ENCODE peak calls at places on chromosome 17, in five cellular contexts. K, F, L, C and N are unnamed samples.

GRCh38 chr17:68089881-68090280 is 54.3 kb downstream of the KPNA2 start:
- DNase-seq in C (peak; percentile 48), L (peak; percentile 65), F (peak; percentile 49), K (peak; percentile 65), N (no peak)

GRCh38 chr17:50096092-50096491 is 941 bp downstream of the PDK2 start:
- DNase-seq in K (peak; percentile 45), C (no peak), F (peak; percentile 47), L (no peak), N (no peak)

GRCh38 chr17:31495049-31495885 is 103.8 kb downstream of the RAB11FIP4 start:
- DNase-seq in L (no peak), C (peak; percentile 62), F (peak; percentile 55), K (no peak), N (peak; percentile 20)

GRCh38 chr17:55433029-55433628 is 11.5 kb upstream of the MMD start:
- DNase-seq in K (no peak), C (peak; percentile 99), L (no peak), F (no peak), N (no peak)

GRCh38 chr17:7767425-7768021 is 50.0 kb downstream of the DNAH2 start:
- DNase-seq in L (peak; percentile 72), F (no peak), C (peak; percentile 70), K (no peak), N (no peak)

GRCh38 chr17:64398330-64398729 is 7.7 kb upstream of the PECAM1 start:
- DNase-seq in K (no peak), F (no peak), L (no peak), C (no peak), N (no peak)

GRCh38 chr17:70329751-70330150 is 160.4 kb downstream of the KCNJ2 start:
- DNase-seq in L (no peak), K (no peak), F (no peak), C (no peak), N (no peak)

GRCh38 chr17:10087333-10087732 is 111.1 kb downstream of the GAS7 start:
- DNase-seq in F (no peak), K (no peak), C (no peak), L (peak; percentile 46), N (no peak)

GRCh38 chr17:81491193-81491592 is 21.4 kb downstream of the ACTG1 start:
- DNase-seq in F (no peak), K (no peak), L (no peak), C (no peak), N (no peak)

GRCh38 chr17:37162800-37163199 is 213.0 kb upstream of the C17orf78 start:
- DNase-seq in F (no peak), C (no peak), L (peak; percentile 64), K (no peak), N (no peak)

GRCh38 chr17:29291163-29291752 is 2.7 kb downstream of the NUFIP2 start:
- DNase-seq in K (no peak), L (no peak), F (no peak), C (peak; percentile 78), N (no peak)
- H3K4me3 ChIP-seq in K (peak overlapping the region; percentile 98), L (peak overlapping the region; percentile 97), F (peak overlapping the region; percentile 86), C (peak overlapping the region; percentile 98), N (peak overlapping the region; percentile 98)

GRCh38 chr17:43827596-43827995 is 5.3 kb downstream of the MPP3 start:
- DNase-seq in F (no peak), C (no peak), L (no peak), K (no peak), N (no peak)
- H3K4me3 ChIP-seq in F (no peak overlapping the region), C (no peak overlapping the region), L (no peak overlapping the region), K (no peak overlapping the region), N (no peak overlapping the region)

GRCh38 chr17:57580055-57580739 is 164.9 kb downstream of the CCDC182 start:
- DNase-seq in L (peak; percentile 59), C (no peak), K (no peak), F (no peak), N (no peak)

GRCh38 chr17:57579245-57579644 is 165.9 kb downstream of the CCDC182 start:
- DNase-seq in F (no peak), C (no peak), L (peak; percentile 47), K (no peak), N (no peak)

GRCh38 chr17:57576744-57577143 is 168.4 kb downstream of the CCDC182 start:
- DNase-seq in L (no peak), F (no peak), K (no peak), C (no peak), N (no peak)

GRCh38 chr17:57578608-57578990 is 166.5 kb downstream of the CCDC182 start:
- DNase-seq in F (no peak), L (no peak), C (no peak), K (no peak), N (no peak)

DNA sequence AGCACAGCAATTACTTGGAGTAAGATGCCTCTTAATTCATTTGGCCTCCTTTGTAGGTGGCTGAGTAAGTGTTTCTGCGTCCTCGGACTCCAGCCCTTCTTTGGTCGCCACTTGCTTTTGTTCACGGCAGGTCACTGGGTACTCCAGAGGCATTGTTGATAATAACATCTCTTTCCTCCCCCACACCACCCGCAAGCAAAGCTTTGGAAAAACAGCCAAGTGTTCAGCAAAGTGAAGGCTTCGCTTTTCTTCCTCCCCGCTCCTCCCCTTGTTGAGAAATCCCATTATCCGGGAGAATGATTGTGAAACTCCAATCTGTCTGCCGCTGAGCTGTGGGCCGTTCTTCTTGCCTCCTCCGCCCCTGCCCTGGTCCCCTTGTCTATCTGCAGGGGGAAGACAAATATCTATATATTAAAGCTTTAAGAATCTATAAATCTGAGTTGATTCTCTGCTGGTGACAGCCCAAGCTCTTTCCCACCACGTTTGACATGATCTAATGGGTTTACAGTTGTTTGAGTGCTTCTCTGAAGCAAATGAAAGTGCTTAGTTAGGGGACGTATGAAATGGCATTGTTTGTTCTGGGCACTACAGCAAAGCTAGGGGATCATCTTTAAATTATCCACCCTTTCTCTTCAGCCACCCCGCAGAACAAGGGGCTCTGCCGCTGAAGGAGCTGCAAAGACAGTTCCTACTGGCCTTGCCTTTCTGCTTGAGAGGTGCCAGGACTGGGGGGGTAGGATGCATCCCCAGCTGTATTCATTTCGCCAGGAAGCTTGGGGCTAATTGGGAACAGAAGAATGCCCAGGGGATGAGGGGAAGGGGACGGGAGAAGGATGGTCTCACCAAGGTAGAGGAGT is 167.1 kb downstream of the CCDC182 start:
- DNase-seq in F (peak; percentile 53), K (no peak), C (peak; percentile 53), L (peak; percentile 79), N (peak; percentile 70)
- H3K4me3 ChIP-seq in F (peak overlapping the region; percentile 5), K (peak overlapping the region; percentile 28), C (no peak overlapping the region), L (peak overlapping the region; percentile 54), N (peak overlapping the region; percentile 46)

GRCh38 chr17:78130080-78130438 is 512 bp upstream of the TMC8 start:
- DNase-seq in K (no peak), C (no peak), F (no peak), L (no peak), N (no peak)
- H3K4me3 ChIP-seq in K (peak overlapping the region; percentile 94), C (no peak overlapping the region), F (no peak overlapping the region), L (no peak overlapping the region), N (no peak overlapping the region)

DNA sequence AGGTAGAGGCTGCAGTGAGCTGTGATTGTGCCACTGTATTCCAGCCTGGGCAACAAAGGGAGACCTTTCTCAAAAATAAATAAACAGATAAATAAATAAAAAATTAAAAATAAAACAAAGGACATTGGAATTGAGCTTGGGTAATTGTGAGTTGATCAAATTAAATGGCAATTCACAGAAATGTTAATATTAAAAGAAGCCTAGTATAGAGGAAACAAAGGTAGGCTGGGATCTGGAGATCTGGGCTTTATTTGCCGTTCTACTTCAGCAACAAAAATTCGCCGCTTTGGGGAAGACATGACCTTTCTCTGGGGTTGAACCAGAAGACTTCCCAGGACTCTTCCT is 332 bp upstream of the VPS25 start:
- DNase-seq in K (no peak), L (no peak), F (no peak), C (no peak), N (no peak)
- H3K4me3 ChIP-seq in K (peak overlapping the region; percentile 87), L (peak overlapping the region; percentile 95), F (peak overlapping the region; percentile 74), C (peak overlapping the region; percentile 72), N (peak overlapping the region; percentile 72)

DNA sequence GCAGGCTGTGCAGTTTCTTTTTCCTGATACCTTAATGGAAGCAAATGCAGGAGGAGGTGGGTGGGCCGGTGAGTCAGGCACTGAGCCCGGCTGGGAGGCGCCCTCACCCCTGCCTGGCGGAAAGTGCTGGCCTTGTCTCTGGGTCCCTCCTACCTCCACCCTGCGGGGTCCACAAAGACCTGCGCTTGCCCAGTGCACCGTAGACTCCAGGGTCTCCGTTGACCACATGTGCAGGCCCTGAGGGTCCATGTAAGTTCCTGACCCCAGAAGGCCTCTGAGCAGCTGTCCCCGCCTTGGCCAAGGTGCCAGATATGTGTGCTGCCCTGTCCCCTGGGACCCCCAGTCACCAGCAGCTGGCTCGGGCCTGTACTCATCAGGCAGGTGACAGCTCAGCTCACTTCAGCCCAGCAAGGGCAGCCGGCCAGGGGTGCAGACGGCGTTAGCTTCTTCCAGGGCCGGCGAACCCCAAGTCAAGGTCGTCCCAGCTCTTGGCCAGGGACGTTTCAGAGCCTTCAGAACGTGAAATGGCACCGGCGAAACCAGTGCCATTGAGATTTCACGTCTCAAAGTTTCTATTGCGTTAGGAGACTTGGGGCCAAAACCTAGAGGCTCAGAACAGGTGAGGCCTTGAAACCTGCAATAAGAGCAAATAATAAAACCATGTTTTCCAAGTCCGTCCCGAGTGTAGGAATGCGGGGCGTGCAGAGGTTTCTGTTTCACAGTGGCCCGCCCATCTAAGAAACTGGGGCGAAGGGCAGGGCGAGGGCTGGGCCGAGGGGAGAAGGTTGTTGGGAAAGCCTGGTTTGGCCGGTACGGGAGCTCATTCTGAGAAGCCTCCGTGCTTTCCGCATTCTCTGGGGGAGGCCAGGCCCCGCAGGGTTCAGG is 12.1 kb downstream of the METRNL start:
- DNase-seq in L (no peak), K (peak; percentile 85), F (peak; percentile 67), C (peak; percentile 40), N (no peak)
- H3K4me3 ChIP-seq in L (no peak overlapping the region), K (peak overlapping the region; percentile 32), F (no peak overlapping the region), C (peak overlapping the region; percentile 10), N (no peak overlapping the region)

DNA sequence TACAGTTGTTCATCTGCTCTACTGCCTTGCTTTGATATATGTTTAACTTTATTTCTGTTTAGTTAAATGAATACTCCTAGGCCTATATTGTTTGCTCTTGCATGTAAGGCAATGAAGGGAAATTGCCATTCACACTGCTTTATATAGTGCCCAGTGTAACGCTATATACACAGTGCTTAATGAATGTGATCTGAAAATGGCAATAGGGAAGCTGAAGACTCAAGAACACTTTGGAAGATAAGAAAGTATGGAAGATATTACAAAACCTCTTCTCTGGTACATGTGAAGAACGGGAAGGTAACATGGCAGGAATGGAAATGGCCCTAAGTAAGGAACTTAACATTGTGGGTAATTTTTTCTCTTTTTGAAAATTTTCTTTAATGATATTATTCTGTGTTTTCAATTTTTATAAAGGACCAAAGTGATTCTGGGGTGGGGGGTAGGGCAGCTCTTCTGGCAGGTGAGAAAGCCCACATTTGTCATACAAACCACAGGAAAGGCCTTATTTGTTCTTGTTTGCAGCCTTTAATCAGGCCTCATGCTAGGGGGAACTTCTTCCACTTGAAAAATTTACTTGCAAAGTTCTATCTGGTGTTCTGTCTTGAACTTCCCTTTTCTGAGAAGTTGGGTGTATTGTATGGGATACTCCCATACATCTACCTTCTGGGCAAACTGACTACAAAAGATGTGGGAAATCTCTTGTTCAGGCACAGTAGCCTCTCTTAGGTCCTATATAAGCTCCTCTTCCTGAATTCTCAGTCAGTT is 100.8 kb upstream of the CORO6 start:
- DNase-seq in F (no peak), K (no peak), C (no peak), L (no peak), N (no peak)
- H3K4me3 ChIP-seq in F (no peak overlapping the region), K (no peak overlapping the region), C (no peak overlapping the region), L (no peak overlapping the region), N (peak overlapping the region; percentile 35)

GRCh38 chr17:45127209-45127582 is 5.1 kb downstream of the PLCD3 start:
- DNase-seq in F (peak; percentile 46), K (no peak), L (no peak), C (no peak), N (no peak)
- H3K4me3 ChIP-seq in F (no peak overlapping the region), K (no peak overlapping the region), L (no peak overlapping the region), C (no peak overlapping the region), N (no peak overlapping the region)

GRCh38 chr17:18327093-18327492 is 12.0 kb downstream of the SMCR8 start:
- DNase-seq in K (no peak), F (no peak), L (no peak), C (no peak), N (no peak)
- H3K4me3 ChIP-seq in K (no peak overlapping the region), F (no peak overlapping the region), L (no peak overlapping the region), C (no peak overlapping the region), N (no peak overlapping the region)